ENCODE peak calls at places on chromosome 17, in five cellular contexts. J is uterus, D is transverse colon, L is endothelial cell of umbilical vein, Z is HCT116. S is an unnamed sample.

GRCh38 chr17:75807861-75808260 is 23.3 kb downstream of the UNK start:
- DNase-seq in D (no peak), J (no peak), L (no peak), Z (no peak), S (peak)

GRCh38 chr17:15469260-15469659 is 1.8 kb upstream of the CDRT4 start:
- DNase-seq in Z (no peak), D (no peak), J (no peak), L (peak), S (peak)

GRCh38 chr17:17089796-17090641 is 47.8 kb downstream of the MPRIP start:
- DNase-seq in L (no peak), Z (no peak), J (no peak), D (peak), S (no peak)

GRCh38 chr17:45413498-45413923 is 19.2 kb downstream of the ARHGAP27 start:
- DNase-seq in D (peak), Z (no peak), L (no peak), J (no peak), S (peak)

GRCh38 chr17:45372325-45372869 is 55.6 kb upstream of the MAP3K14 start:
- DNase-seq in J (no peak), L (no peak), Z (no peak), D (no peak), S (no peak)

GRCh38 chr17:8611135-8611534 is 19.4 kb downstream of the MYH10 start:
- DNase-seq in L (peak), D (no peak), J (no peak), Z (no peak), S (no peak)

GRCh38 chr17:27319536-27320221 is 25.8 kb downstream of the WSB1 start:
- DNase-seq in J (peak), Z (no peak), D (peak), L (peak), S (peak)

GRCh38 chr17:13182854-13183253 is 165.0 kb upstream of the ELAC2 start:
- DNase-seq in L (no peak), D (peak), Z (no peak), J (no peak), S (no peak)

GRCh38 chr17:37047631-37048104 is 98.9 kb downstream of the AATF start:
- DNase-seq in Z (peak), J (peak), L (peak), D (peak), S (peak)

GRCh38 chr17:7912927-7913524 is 3.1 kb downstream of the RNF227 start:
- DNase-seq in L (peak), J (peak), Z (peak), D (no peak), S (no peak)

GRCh38 chr17:72372185-72372584 is 251.4 kb downstream of the SOX9 start:
- DNase-seq in D (no peak), L (no peak), Z (no peak), J (no peak), S (no peak)

GRCh38 chr17:80793851-80794267 is 197.8 kb upstream of the CHMP6 start:
- DNase-seq in J (no peak), Z (no peak), L (peak), D (no peak), S (no peak)

GRCh38 chr17:56978441-56979090 is 635 bp downstream of the SCPEP1 start:
- DNase-seq in L (no peak), D (no peak), J (no peak), Z (no peak), S (no peak)

GRCh38 chr17:67477687-67478086 is 100.6 kb downstream of the PITPNC1 start:
- DNase-seq in J (no peak), Z (peak), D (no peak), L (no peak), S (no peak)

GRCh38 chr17:61872099-61872498 is 8.8 kb upstream of the BRIP1 start:
- DNase-seq in J (no peak), L (no peak), D (no peak), Z (no peak), S (no peak)

GRCh38 chr17:66593116-66593515 is 241.8 kb upstream of the CACNG5 start:
- DNase-seq in D (no peak), L (no peak), Z (no peak), J (no peak), S (no peak)

GRCh38 chr17:4420692-4421131 is 13.0 kb upstream of the SPNS3 start:
- DNase-seq in D (peak), L (peak), Z (peak), J (peak), S (no peak)

GRCh38 chr17:13421581-13421980 is 180.1 kb downstream of the HS3ST3A1 start:
- DNase-seq in D (no peak), J (no peak), L (no peak), Z (no peak), S (no peak)

GRCh38 chr17:47076171-47076570 is 97.1 kb upstream of the RPRML start:
- DNase-seq in J (no peak), Z (no peak), L (no peak), D (no peak), S (no peak)

GRCh38 chr17:16281351-16281750 is 64.3 kb downstream of the PIGL start:
- DNase-seq in Z (no peak), D (no peak), L (no peak), J (no peak), S (no peak)

GRCh38 chr17:30299000-30299399 is 7.3 kb upstream of the BLMH start:
- DNase-seq in D (no peak), J (no peak), L (peak), Z (no peak), S (no peak)
- TF ChIP-seq CTCF in D (peak), J (no peak), L (peak), Z (peak), S (no peak)

DNA sequence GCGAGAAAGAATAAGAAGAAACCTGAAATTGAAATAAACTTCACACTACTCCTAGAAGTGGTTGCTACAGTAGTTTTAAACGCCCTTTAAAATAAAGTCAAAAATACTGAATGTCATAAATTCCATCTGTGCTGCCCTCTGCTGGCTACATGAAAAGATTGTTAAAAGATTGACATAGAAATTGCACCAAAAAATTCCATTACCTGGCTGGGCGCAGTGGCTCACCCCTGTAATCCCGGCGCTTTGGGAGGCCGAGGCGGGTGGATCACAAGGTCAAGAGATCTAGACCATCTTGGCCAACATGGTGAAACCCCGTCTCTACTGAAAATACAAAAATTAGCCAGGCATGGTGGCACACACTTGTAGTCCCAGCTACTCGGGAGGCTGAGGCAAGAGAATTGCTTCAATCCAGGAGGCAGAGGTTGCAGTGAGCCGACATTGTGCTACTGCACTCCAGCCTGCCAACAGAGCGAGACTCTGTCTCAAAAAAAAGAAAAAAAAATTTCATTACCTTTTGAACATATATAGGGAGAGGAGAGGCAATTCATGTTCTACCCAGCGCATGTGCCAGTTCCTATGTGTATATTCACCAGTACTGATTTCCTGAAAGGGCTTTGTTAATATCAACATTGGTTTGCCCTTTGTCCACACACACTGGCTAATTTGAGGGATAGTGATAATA is 36.5 kb downstream of the CYTH1 start:
- DNase-seq in L (peak), Z (no peak), D (no peak), J (no peak), S (no peak)
- TF ChIP-seq POLR2A in L (no peak), Z (no peak), D (no peak), J (no peak), S (no peak)

GRCh38 chr17:77366558-77367245 is 225.9 kb downstream of the SEC14L1 start:
- DNase-seq in Z (no peak), D (peak), L (no peak), J (peak), S (no peak)

GRCh38 chr17:77364381-77364911 is 223.7 kb downstream of the SEC14L1 start:
- DNase-seq in Z (no peak), J (no peak), D (no peak), L (no peak), S (no peak)

GRCh38 chr17:77365584-77366186 is 224.9 kb downstream of the SEC14L1 start:
- DNase-seq in Z (peak), L (peak), J (peak), D (peak), S (peak)

GRCh38 chr17:77364941-77365583 is 224.3 kb downstream of the SEC14L1 start:
- DNase-seq in Z (no peak), L (no peak), D (no peak), J (no peak), S (no peak)

GRCh38 chr17:77366206-77366557 is 225.4 kb downstream of the SEC14L1 start:
- DNase-seq in Z (no peak), L (no peak), J (no peak), D (no peak), S (no peak)
- H3K4me3 ChIP-seq in Z (no peak), L (no peak), J (no peak), D (no peak), S (no peak)

GRCh38 chr17:40528692-40529417 is 27.4 kb upstream of the TNS4 start:
- DNase-seq in J (no peak), Z (no peak), L (no peak), D (no peak), S (no peak)

GRCh38 chr17:40524243-40524965 is 23.0 kb upstream of the TNS4 start:
- DNase-seq in J (no peak), D (no peak), Z (no peak), L (no peak), S (no peak)

GRCh38 chr17:40525294-40525693 is 23.9 kb upstream of the TNS4 start:
- DNase-seq in L (no peak), Z (no peak), J (no peak), D (no peak), S (no peak)

GRCh38 chr17:40529991-40530390 is 28.6 kb upstream of the TNS4 start:
- DNase-seq in Z (no peak), D (no peak), J (peak), L (no peak), S (no peak)

GRCh38 chr17:40526668-40527067 is 25.2 kb upstream of the TNS4 start:
- DNase-seq in J (peak), Z (no peak), D (no peak), L (no peak), S (peak)
- TF ChIP-seq CTCF in J (no peak), Z (no peak), D (no peak), L (no peak), S (no peak)